ENCODE peak calls at places on chromosomes 12 and 14, in four cellular contexts. E is psoas muscle, M is B cell, Q is GM20000. A is an unnamed sample.

GRCh38 chr14:67583711-67584644 is 16.1 kb downstream of the PIGH start:
- DNase-seq in E (no peak), M (peak; percentile 72), Q (peak; percentile 78), A (peak; percentile 47)

GRCh38 chr14:56119221-56119967 is 1.2 kb downstream of the PELI2 start:
- DNase-seq in E (peak; percentile 58), M (peak; percentile 51), Q (peak; percentile 54), A (peak; percentile 39)

GRCh38 chr12:27272375-27273028 is 28.4 kb downstream of the STK38L start:
- DNase-seq in E (no peak), M (no peak), Q (no peak), A (no peak)

GRCh38 chr14:105161314-105161713 is 7.3 kb downstream of the JAG2 start:
- DNase-seq in E (no peak), M (no peak), Q (no peak), A (no peak)

GRCh38 chr12:91058821-91059220 is 997 bp upstream of the KERA start:
- DNase-seq in E (no peak), M (no peak), Q (no peak), A (no peak)

GRCh38 chr14:68124885-68125731 is 305.5 kb downstream of the RAD51B start:
- DNase-seq in E (no peak), M (no peak), Q (no peak), A (no peak)

GRCh38 chr14:61308198-61308597 is 13.2 kb upstream of the PRKCH start:
- DNase-seq in E (no peak), M (no peak), Q (no peak), A (no peak)

GRCh38 chr12:128976120-128976519 is 122.8 kb downstream of the GLT1D1 start:
- DNase-seq in E (no peak), M (no peak), Q (no peak), A (peak; percentile 71)

GRCh38 chr12:48882325-48882687 is 16.6 kb upstream of the RND1 start:
- DNase-seq in E (no peak), M (no peak), Q (no peak), A (no peak)

GRCh38 chr12:92992041-92992440 is 62.9 kb upstream of the EEA1 start:
- DNase-seq in E (no peak), M (no peak), Q (no peak), A (no peak)

GRCh38 chr12:130468700-130469245 is 131.1 kb downstream of the PIWIL1 start:
- DNase-seq in E (no peak), M (no peak), Q (no peak), A (no peak)

GRCh38 chr12:91985002-91985767 is 160.5 kb downstream of the BTG1 start:
- DNase-seq in E (no peak), M (no peak), Q (no peak), A (no peak)

GRCh38 chr14:94481468-94482131 is 5.6 kb upstream of the SERPINA9 start:
- DNase-seq in E (no peak), M (no peak), Q (no peak), A (no peak)

GRCh38 chr14:25197885-25198284 is 147.9 kb upstream of the STXBP6 start:
- DNase-seq in E (no peak), M (no peak), Q (no peak), A (no peak)

GRCh38 chr12:65590318-65590717 is 234.0 kb upstream of the HMGA2 start:
- DNase-seq in E (no peak), M (no peak), Q (no peak), A (no peak)

GRCh38 chr12:118189761-118190181 is 53.8 kb downstream of the PEBP1 start:
- DNase-seq in E (no peak), M (no peak), Q (no peak), A (peak; percentile 26)

GRCh38 chr14:64196026-64196425 is 98.1 kb downstream of the ESR2 start:
- DNase-seq in E (no peak), M (no peak), Q (no peak), A (no peak)

GRCh38 chr14:20493634-20494033 is 11.7 kb upstream of the RNASE10 start:
- DNase-seq in E (no peak), M (peak; percentile 31), Q (no peak), A (no peak)

GRCh38 chr12:95796982-95797289 is 6.4 kb upstream of the NTN4 start:
- DNase-seq in E (no peak), M (no peak), Q (no peak), A (no peak)

GRCh38 chr12:102702447-102703114 is 214.5 kb downstream of the PAH start:
- DNase-seq in E (peak; percentile 22), M (peak; percentile 75), Q (peak; percentile 56), A (peak; percentile 40)

GRCh38 chr12:2341871-2342270 is 289.1 kb downstream of the CACNA1C start:
- DNase-seq in E (no peak), M (no peak), Q (no peak), A (no peak)